ENCODE peak calls at places on chromosome 6, in nine cellular contexts. T, Z, L, I, X, S, F, H and K are unnamed samples.

GRCh38 chr6:10373642-10374359 is 41.1 kb downstream of the TFAP2A start:
- DNase-seq in I (no peak), L (no peak), X (peak), H (peak), F (no peak), S (no peak), Z (peak), T (peak), K (no peak)

GRCh38 chr6:43914272-43915147 is 144.5 kb downstream of the VEGFA start:
- DNase-seq in L (no peak), H (no peak), Z (no peak), S (no peak), F (no peak), I (no peak), X (no peak), T (no peak), K (no peak)

GRCh38 chr6:41921712-41921998 is 356 bp downstream of the BYSL start:
- DNase-seq in F (no peak), T (no peak), H (peak), L (no peak), S (no peak), X (no peak), Z (no peak), I (no peak), K (no peak)

GRCh38 chr6:168101201-168102092 is 22.4 kb upstream of the FRMD1 start:
- DNase-seq in L (no peak), S (no peak), I (no peak), F (no peak), H (no peak), X (no peak), T (no peak), Z (no peak), K (no peak)

GRCh38 chr6:90574610-90575009 is 12.3 kb downstream of the MAP3K7 start:
- DNase-seq in H (peak), L (no peak), X (peak), Z (peak), T (no peak), S (no peak), F (no peak), I (no peak), K (no peak)

GRCh38 chr6:41455818-41456217 is 90.4 kb upstream of the FOXP4 start:
- DNase-seq in L (no peak), S (no peak), X (peak), Z (no peak), I (no peak), T (peak), H (no peak), F (no peak), K (no peak)

GRCh38 chr6:87929843-87930288 is 117.8 kb upstream of the SPACA1 start:
- DNase-seq in L (peak), F (peak), Z (peak), S (peak), T (peak), X (peak), I (peak), H (peak), K (peak)

GRCh38 chr6:168367285-168367720 is 47.7 kb upstream of the DACT2 start:
- DNase-seq in I (no peak), T (no peak), S (no peak), Z (no peak), L (peak), F (no peak), H (no peak), X (no peak), K (no peak)

GRCh38 chr6:30450908-30451818 is 38.1 kb upstream of the HLA-E start:
- DNase-seq in L (no peak), X (peak), I (peak), F (peak), Z (peak), H (peak), S (no peak), T (no peak), K (peak)

GRCh38 chr6:120122401-120122800 is 772.8 kb upstream of the MAN1A1 start:
- DNase-seq in H (no peak), I (no peak), F (no peak), L (no peak), Z (no peak), X (no peak), T (no peak), S (no peak), K (no peak)

GRCh38 chr6:135030056-135030473 is 24.6 kb downstream of the HBS1L start:
- DNase-seq in T (no peak), L (no peak), H (no peak), X (no peak), S (no peak), Z (no peak), F (no peak), I (peak), K (no peak)

GRCh38 chr6:131733376-131734016 is 22.7 kb upstream of the CTAGE9 start:
- DNase-seq in S (no peak), H (peak), F (no peak), T (no peak), L (peak), Z (peak), I (no peak), X (peak), K (no peak)

GRCh38 chr6:149545258-149545753 is 537 bp downstream of the PPIL4 start:
- DNase-seq in I (peak), X (peak), S (peak), Z (peak), L (peak), H (peak), T (peak), F (peak), K (peak)

GRCh38 chr6:53048431-53049195 is 16.6 kb upstream of the FBXO9 start:
- DNase-seq in T (no peak), H (peak), X (peak), L (peak), Z (peak), I (no peak), S (no peak), F (no peak), K (no peak)

GRCh38 chr6:113433506-113433991 is 423.6 kb upstream of the MARCKS start:
- DNase-seq in T (peak), L (peak), Z (peak), H (peak), F (peak), I (no peak), S (no peak), X (peak), K (no peak)

GRCh38 chr6:146990284-146990683 is 213.9 kb upstream of the STXBP5 start:
- DNase-seq in Z (peak), T (no peak), F (no peak), S (no peak), H (peak), I (no peak), X (peak), L (peak), K (no peak)

GRCh38 chr6:136616527-136616926 is 66.3 kb upstream of the MAP7 start:
- DNase-seq in T (no peak), H (no peak), Z (no peak), F (no peak), X (no peak), I (no peak), S (no peak), L (no peak), K (no peak)

GRCh38 chr6:99618649-99619408 is 12.2 kb downstream of the PRDM13 start:
- DNase-seq in H (no peak), S (no peak), X (no peak), T (no peak), I (no peak), F (no peak), L (no peak), Z (no peak), K (no peak)

GRCh38 chr6:157942351-157942750 is 39.3 kb upstream of the SYNJ2 start:
- DNase-seq in H (no peak), Z (no peak), F (no peak), L (no peak), S (no peak), I (no peak), T (no peak), X (no peak), K (no peak)

GRCh38 chr6:169844946-169845345 is 93.5 kb downstream of the ERMARD start:
- DNase-seq in Z (no peak), F (no peak), L (no peak), X (no peak), H (no peak), I (no peak), T (no peak), S (no peak), K (no peak)

GRCh38 chr6:167778497-167779122 is 48.1 kb upstream of the AFDN start:
- DNase-seq in Z (no peak), I (no peak), L (no peak), H (no peak), T (peak), X (no peak), S (no peak), F (no peak), K (no peak)

GRCh38 chr6:113004691-113005270 is 657.7 kb downstream of the RFPL4B start:
- DNase-seq in I (no peak), X (no peak), F (no peak), Z (no peak), T (no peak), L (no peak), H (no peak), S (no peak), K (no peak)

GRCh38 chr6:116969211-116969863 is 92.3 kb downstream of the RFX6 start:
- DNase-seq in L (peak), S (no peak), H (peak), X (peak), Z (peak), T (no peak), I (no peak), F (no peak), K (no peak)

GRCh38 chr6:157456524-157456829 is 75.5 kb downstream of the ZDHHC14 start:
- DNase-seq in H (no peak), T (no peak), Z (no peak), S (no peak), I (no peak), X (no peak), F (no peak), L (no peak), K (no peak)

GRCh38 chr6:101422811-101423210 is 29.3 kb downstream of the GRIK2 start:
- DNase-seq in F (no peak), H (no peak), X (no peak), S (no peak), Z (no peak), T (no peak), L (no peak), I (no peak), K (no peak)

GRCh38 chr6:43773050-43773956 is 3.3 kb downstream of the VEGFA start:
- DNase-seq in S (no peak), T (peak), F (peak), L (peak), X (peak), I (peak), H (peak), Z (peak), K (peak)

GRCh38 chr6:154509421-154510143 is 903 bp downstream of the CNKSR3 start:
- DNase-seq in F (peak), Z (peak), T (peak), X (peak), L (peak), I (no peak), S (peak), H (peak), K (no peak)

GRCh38 chr6:41712651-41713103 is 22.7 kb downstream of the TFEB start:
- DNase-seq in H (no peak), T (no peak), S (peak), Z (peak), I (no peak), X (no peak), L (peak), F (peak), K (no peak)

GRCh38 chr6:161199845-161200244 is 74.0 kb downstream of the AGPAT4 start:
- DNase-seq in T (no peak), F (no peak), Z (no peak), I (no peak), X (no peak), H (no peak), L (no peak), S (no peak), K (no peak)

GRCh38 chr6:21665436-21666199 is 72.1 kb downstream of the SOX4 start:
- DNase-seq in T (no peak), F (no peak), X (no peak), Z (no peak), H (no peak), L (no peak), S (no peak), I (no peak), K (no peak)

GRCh38 chr6:33616913-33617312 is 4.2 kb upstream of the ITPR3 start:
- DNase-seq in H (no peak), X (no peak), T (no peak), S (no peak), Z (no peak), F (no peak), I (no peak), L (no peak), K (no peak)

GRCh38 chr6:132713355-132714134 is at the start of gene VNN1:
- DNase-seq in L (peak), X (no peak), T (no peak), I (no peak), H (peak), F (peak), S (no peak), Z (no peak), K (no peak)

GRCh38 chr6:27059621-27060425 is 187.7 kb upstream of the PRSS16 start:
- DNase-seq in Z (no peak), H (no peak), X (peak), L (peak), S (peak), I (no peak), F (no peak), T (no peak), K (no peak)

GRCh38 chr6:1949533-1949932 is 295.9 kb downstream of the GMDS start:
- DNase-seq in T (no peak), H (peak), F (no peak), Z (peak), L (peak), X (no peak), S (no peak), I (no peak), K (no peak)